ENCODE peak calls at places on chromosomes 6 and 20, in ten cellular contexts. Q, Y, W, X, D, S, I, A, T and F are unnamed samples. For H3K4me1, the result is how much of the 10 kb centered on the place peaks cover.

GRCh38 chr6:9516207-9516606 is 898.7 kb downstream of the TFAP2A start:
- DNase-seq in Q (no peak), Y (no peak), W (peak), X (no peak), D (no peak), S (peak), I (no peak), A (no peak), T (peak), F (no peak)

GRCh38 chr20:2006452-2007381 is 12.9 kb upstream of the PDYN start:
- DNase-seq in Q (no peak), Y (no peak), W (no peak), X (no peak), D (no peak), S (peak), I (peak), A (peak), T (peak), F (peak)

GRCh38 chr6:9380568-9380967 is 945.2 kb upstream of the SLC35B3 start:
- DNase-seq in Q (no peak), Y (no peak), W (no peak), X (no peak), D (no peak), S (no peak), I (no peak), A (no peak), T (no peak), F (no peak)

GRCh38 chr6:84546427-84546914 is 217.9 kb downstream of the TBX18 start:
- DNase-seq in Q (no peak), Y (no peak), W (peak), X (no peak), D (no peak), S (no peak), I (no peak), A (no peak), T (no peak), F (no peak)

GRCh38 chr20:23585449-23585807 is 17.1 kb upstream of the CST9L start:
- DNase-seq in Q (no peak), Y (no peak), W (no peak), X (no peak), D (no peak), S (no peak), I (no peak), A (no peak), T (no peak), F (no peak)

GRCh38 chr6:168968801-168969200 is 284.8 kb downstream of the THBS2 start:
- DNase-seq in Q (no peak), Y (no peak), W (no peak), X (no peak), D (no peak), S (no peak), I (no peak), A (no peak), T (no peak), F (no peak)

GRCh38 chr6:142985286-142985685 is 40.3 kb upstream of the HIVEP2 start:
- DNase-seq in Q (no peak), Y (no peak), W (no peak), X (no peak), D (no peak), S (no peak), I (no peak), A (no peak), T (no peak), F (no peak)

GRCh38 chr20:1263853-1264252 is 2.2 kb upstream of the SNPH start:
- DNase-seq in Q (no peak), Y (no peak), W (no peak), X (no peak), D (no peak), S (no peak), I (no peak), A (no peak), T (no peak), F (no peak)

GRCh38 chr6:18545726-18546125 is 158.6 kb downstream of the RNF144B start:
- DNase-seq in Q (no peak), Y (no peak), W (no peak), X (no peak), D (no peak), S (no peak), I (no peak), A (no peak), T (no peak), F (no peak)

GRCh38 chr6:144284474-144284752 is 722 bp upstream of the UTRN start:
- DNase-seq in Q (no peak), Y (no peak), W (no peak), X (no peak), D (no peak), S (no peak), I (no peak), A (no peak), T (no peak), F (no peak)

GRCh38 chr6:3001773-3002293 is 2.1 kb downstream of the NQO2 start:
- DNase-seq in Q (no peak), Y (no peak), W (no peak), X (no peak), D (no peak), S (peak), I (no peak), A (peak), T (no peak), F (no peak)

GRCh38 chr20:46400253-46400652 is 6.2 kb downstream of the ELMO2 start:
- DNase-seq in Q (no peak), Y (no peak), W (no peak), X (peak), D (no peak), S (no peak), I (no peak), A (no peak), T (no peak), F (peak)

GRCh38 chr6:166412911-166413384 is 30.2 kb upstream of the MPC1 start:
- DNase-seq in Q (no peak), Y (no peak), W (no peak), X (no peak), D (no peak), S (no peak), I (no peak), A (no peak), T (no peak), F (no peak)

GRCh38 chr6:166415833-166416347 is 33.1 kb upstream of the MPC1 start:
- DNase-seq in Q (no peak), Y (no peak), W (no peak), X (no peak), D (no peak), S (no peak), I (no peak), A (no peak), T (no peak), F (no peak)

GRCh38 chr6:166413491-166413951 is 30.8 kb upstream of the MPC1 start:
- DNase-seq in Q (no peak), Y (no peak), W (peak), X (no peak), D (no peak), S (no peak), I (no peak), A (no peak), T (no peak), F (no peak)

GRCh38 chr6:166417285-166417691 is 34.5 kb upstream of the MPC1 start:
- DNase-seq in Q (no peak), Y (no peak), W (peak), X (no peak), D (no peak), S (no peak), I (no peak), A (no peak), T (no peak), F (no peak)

DNA sequence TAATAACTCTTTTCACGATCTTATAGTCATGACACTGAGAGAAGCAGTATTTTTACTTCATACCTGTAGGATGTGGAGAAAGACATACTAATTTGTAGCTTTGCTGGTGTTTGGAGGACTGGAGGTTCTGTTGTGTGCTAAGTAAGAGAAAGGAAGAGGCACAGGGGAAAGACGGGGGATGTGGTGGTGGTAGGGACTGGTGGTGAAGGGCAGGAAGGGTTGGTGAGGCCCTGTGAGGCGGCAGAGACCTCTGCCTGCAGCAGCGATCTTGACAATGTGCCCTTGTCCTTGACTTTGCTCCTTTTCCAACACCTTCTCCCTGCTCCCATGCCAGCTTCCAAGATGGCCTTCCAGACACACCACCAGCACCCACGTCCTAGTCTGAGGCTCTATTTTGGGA is 32.6 kb upstream of the MPC1 start:
- DNase-seq in Q (no peak), Y (no peak), W (no peak), X (no peak), D (no peak), S (no peak), I (no peak), A (no peak), T (no peak), F (no peak)
- H3K4me1 ChIP-seq in Q (under half), Y (under half), W (under half), X (under half), D (under half), S (under half), I (under half), A (under half), T (under half), F (under half)

GRCh38 chr6:162998777-162999176 is 271.0 kb downstream of the PACRG start:
- DNase-seq in Q (no peak), Y (no peak), W (no peak), X (no peak), D (no peak), S (no peak), I (no peak), A (no peak), T (no peak), F (no peak)
- TF ChIP-seq CTCF in Q (no peak), Y (no peak), W (no peak), X (no peak), D (no peak), S (no peak), I (no peak), A (no peak), T (no peak), F (no peak)

GRCh38 chr6:156942266-156942665 is 165.1 kb downstream of the ARID1B start:
- DNase-seq in Q (no peak), Y (no peak), W (no peak), X (no peak), D (no peak), S (peak), I (no peak), A (peak), T (no peak), F (no peak)
- H3K4me1 ChIP-seq in Q (under half), Y (under half), W (under half), X (half or more), D (under half), S (under half), I (under half), A (under half), T (half or more), F (half or more)

GRCh38 chr20:35618372-35619131 is 2.9 kb downstream of the SPAG4 start:
- DNase-seq in Q (peak), Y (peak), W (peak), X (no peak), D (peak), S (no peak), I (no peak), A (peak), T (no peak), F (peak)
- TF ChIP-seq CTCF in Q (no peak), Y (no peak), W (no peak), X (no peak), D (no peak), S (no peak), I (no peak), A (no peak), T (no peak), F (no peak)

GRCh38 chr20:45359069-45359405 is 3.9 kb upstream of the SYS1 start:
- DNase-seq in Q (no peak), Y (peak), W (peak), X (peak), D (peak), S (no peak), I (peak), A (no peak), T (peak), F (peak)

GRCh38 chr20:45358282-45359068 is 4.5 kb upstream of the SYS1 start:
- DNase-seq in Q (peak), Y (peak), W (peak), X (peak), D (peak), S (no peak), I (peak), A (no peak), T (peak), F (peak)

GRCh38 chr20:45361794-45362193 is 1.2 kb upstream of the SYS1 start:
- DNase-seq in Q (no peak), Y (no peak), W (no peak), X (no peak), D (no peak), S (no peak), I (no peak), A (no peak), T (no peak), F (no peak)

GRCh38 chr20:45362804-45363610 is at the start of gene SYS1:
- DNase-seq in Q (peak), Y (peak), W (peak), X (peak), D (peak), S (peak), I (peak), A (peak), T (peak), F (peak)

GRCh38 chr20:45359406-45360148 is 3.4 kb upstream of the SYS1 start:
- DNase-seq in Q (no peak), Y (no peak), W (no peak), X (no peak), D (no peak), S (no peak), I (no peak), A (no peak), T (peak), F (peak)
- H3K4me1 ChIP-seq in Q (half or more), Y (under half), W (under half), X (half or more), D (half or more), S (half or more), I (under half), A (under half), T (half or more), F (half or more)